ENCODE peak calls at places on chromosomes 4 and X, in seven cellular contexts. A is esophagus squamous epithelium, N is adrenal gland, E is body of pancreas, G is uterus, Y is heart left ventricle, W is testis. Q is an unnamed sample.

GRCh38 chr4:166499820-166500219 is 626.8 kb downstream of the TLL1 start:
- DNase-seq in W (no peak), N (no peak), E (no peak), Y (no peak), G (no peak), A (no peak), Q (no peak)

GRCh38 chrX:44088755-44089154 is 115.6 kb upstream of the NDP start:
- DNase-seq in W (no peak), A (no peak), Y (no peak), G (no peak), E (no peak), N (no peak), Q (no peak)

GRCh38 chr4:20615492-20616136 is 84.6 kb upstream of the PACRGL start:
- DNase-seq in N (no peak), E (no peak), A (no peak), W (no peak), Y (no peak), G (no peak), Q (peak)

GRCh38 chrX:154307207-154307606 is 11.6 kb downstream of the TKTL1 start:
- DNase-seq in N (no peak), G (no peak), A (no peak), W (no peak), E (no peak), Y (no peak), Q (no peak)

GRCh38 chrX:56782362-56782761 is 53.3 kb downstream of the NBDY start:
- DNase-seq in G (no peak), N (no peak), E (no peak), W (no peak), A (no peak), Y (no peak), Q (no peak)

GRCh38 chrX:107701493-107702121 is 73.3 kb downstream of the PRPS1 start:
- DNase-seq in W (no peak), G (no peak), E (no peak), N (no peak), Y (no peak), A (no peak), Q (no peak)

GRCh38 chrX:103170216-103170615 is 44.7 kb upstream of the BEX4 start:
- DNase-seq in W (no peak), Y (no peak), G (no peak), A (no peak), E (no peak), N (no peak), Q (peak)

GRCh38 chrX:50798782-50799181 is 15.2 kb downstream of the SHROOM4 start:
- DNase-seq in Y (no peak), N (no peak), E (no peak), W (no peak), A (no peak), G (no peak), Q (no peak)

GRCh38 chrX:46256875-46257274 is 288.3 kb downstream of the ZNF674 start:
- DNase-seq in W (no peak), Y (no peak), A (no peak), G (no peak), E (no peak), N (no peak), Q (no peak)

GRCh38 chrX:130975947-130976346 is 72.9 kb upstream of the ENOX2 start:
- DNase-seq in G (no peak), A (no peak), E (peak), Y (no peak), W (peak), N (peak), Q (no peak)

GRCh38 chr4:18049446-18049845 is 27.9 kb upstream of the LCORL start:
- DNase-seq in E (no peak), N (no peak), A (no peak), W (no peak), G (no peak), Y (no peak), Q (no peak)

GRCh38 chrX:99750721-99751120 is 659.4 kb downstream of the PCDH19 start:
- DNase-seq in N (no peak), G (no peak), W (no peak), E (no peak), Y (no peak), A (no peak), Q (no peak)

GRCh38 chr4:182289809-182290208 is 46.6 kb downstream of the TENM3 start:
- DNase-seq in G (no peak), N (no peak), Y (no peak), W (no peak), A (no peak), E (no peak), Q (no peak)

GRCh38 chr4:168589154-168589553 is 92.3 kb downstream of the PALLD start:
- DNase-seq in W (no peak), A (no peak), E (no peak), Y (no peak), G (no peak), N (no peak), Q (no peak)

GRCh38 chrX:103864886-103865534 is 33.0 kb upstream of the RAB9B start:
- DNase-seq in E (no peak), W (peak), G (no peak), Y (no peak), N (no peak), A (no peak), Q (no peak)

GRCh38 chr4:6374575-6374974 is 97.8 kb downstream of the PPP2R2C start:
- DNase-seq in A (no peak), G (no peak), E (no peak), W (no peak), Y (no peak), N (no peak), Q (no peak)

GRCh38 chrX:46681849-46682248 is 77.1 kb downstream of the SLC9A7 start:
- DNase-seq in A (no peak), W (no peak), N (no peak), Y (no peak), E (no peak), G (no peak), Q (no peak)

GRCh38 chr4:144906181-144906895 is 191.7 kb downstream of the ANAPC10 start:
- DNase-seq in Y (no peak), G (no peak), W (peak), E (no peak), N (no peak), A (no peak), Q (no peak)

GRCh38 chr4:86895692-86896488 is 3.7 kb upstream of the C4orf36 start:
- DNase-seq in Y (no peak), A (no peak), W (peak), G (no peak), E (no peak), N (no peak), Q (no peak)

GRCh38 chr4:52402582-52402981 is 256.5 kb downstream of the USP46 start:
- DNase-seq in E (no peak), A (no peak), W (no peak), G (no peak), Y (no peak), N (no peak), Q (no peak)

GRCh38 chr4:145061325-145061920 is 36.6 kb downstream of the ANAPC10 start:
- DNase-seq in N (no peak), A (no peak), G (no peak), E (no peak), Y (no peak), W (no peak), Q (no peak)

GRCh38 chrX:41621236-41621651 is 67.5 kb upstream of the GPR34 start:
- DNase-seq in N (peak), A (no peak), G (no peak), Y (no peak), E (no peak), W (no peak), Q (no peak)

GRCh38 chrX:39484669-39485068 is 613.1 kb downstream of the BCOR start:
- DNase-seq in N (no peak), W (no peak), E (no peak), G (no peak), A (no peak), Y (no peak), Q (no peak)

GRCh38 chr4:10036926-10037325 is 15.6 kb upstream of the SLC2A9 start:
- DNase-seq in N (no peak), Y (no peak), G (no peak), W (no peak), E (no peak), A (no peak), Q (no peak)

GRCh38 chr4:16140520-16141249 is 56.9 kb upstream of the PROM1 start:
- DNase-seq in G (no peak), Y (no peak), A (no peak), E (peak), N (no peak), W (no peak), Q (peak)

GRCh38 chr4:8114456-8115202 is 44.0 kb downstream of the ABLIM2 start:
- DNase-seq in Y (no peak), A (no peak), N (no peak), E (no peak), W (no peak), G (no peak), Q (no peak)

GRCh38 chr4:111806331-111806730 is 338.9 kb upstream of the FAM241A start:
- DNase-seq in W (no peak), G (no peak), E (no peak), Y (no peak), N (no peak), A (no peak), Q (no peak)

GRCh38 chr4:121061861-121062260 is 10.5 kb downstream of the NDNF start:
- DNase-seq in N (no peak), G (no peak), E (no peak), A (no peak), W (no peak), Y (no peak), Q (no peak)

GRCh38 chrX:18654873-18655836 is 16.8 kb downstream of the RS1 start:
- DNase-seq in W (no peak), G (no peak), A (no peak), N (no peak), Y (no peak), E (no peak), Q (no peak)

GRCh38 chrX:130174051-130174704 is 2.4 kb downstream of the RAB33A start:
- DNase-seq in A (no peak), E (no peak), W (peak), G (peak), Y (peak), N (peak), Q (peak)

GRCh38 chrX:20756585-20756984 is 489.9 kb upstream of the RPS6KA3 start:
- DNase-seq in Y (no peak), E (no peak), W (no peak), A (no peak), G (no peak), N (no peak), Q (no peak)

GRCh38 chr4:1055721-1056590 is 44.5 kb downstream of the FGFRL1 start:
- DNase-seq in N (peak), E (no peak), G (no peak), W (peak), Y (no peak), A (no peak), Q (no peak)
- TF ChIP-seq POLR2A in N (no peak), E (peak), G (no peak), W (no peak), Y (no peak), A (no peak), Q (no peak)

GRCh38 chr4:104494822-104495559 is at the start of gene CXXC4:
- DNase-seq in W (peak), G (peak), N (peak), Y (peak), E (peak), A (no peak), Q (peak)
- TF ChIP-seq POLR2A in W (no peak), G (no peak), N (no peak), Y (peak), E (peak), A (no peak), Q (no peak)

GRCh38 chr4:41214158-41215146 is at the start of gene APBB2:
- DNase-seq in G (peak), A (peak), W (peak), E (peak), N (peak), Y (peak), Q (peak)
- TF ChIP-seq POLR2A in G (peak), A (peak), W (peak), E (peak), N (peak), Y (peak), Q (peak)

GRCh38 chrX:71111851-71112468 is 583 bp upstream of the IL2RG start:
- DNase-seq in E (no peak), A (no peak), G (no peak), W (no peak), Y (no peak), N (no peak), Q (no peak)

GRCh38 chrX:71106427-71106826 is at the start of gene CXorf65:
- DNase-seq in E (no peak), A (no peak), G (no peak), Y (no peak), N (no peak), W (no peak), Q (no peak)

GRCh38 chrX:71107245-71107644 is 705 bp upstream of the CXorf65 start:
- DNase-seq in G (no peak), A (no peak), E (no peak), N (no peak), W (no peak), Y (no peak), Q (no peak)

GRCh38 chrX:71107762-71108360 is 1.3 kb upstream of the CXorf65 start:
- DNase-seq in Y (no peak), W (no peak), N (no peak), G (no peak), A (no peak), E (no peak), Q (no peak)

DNA sequence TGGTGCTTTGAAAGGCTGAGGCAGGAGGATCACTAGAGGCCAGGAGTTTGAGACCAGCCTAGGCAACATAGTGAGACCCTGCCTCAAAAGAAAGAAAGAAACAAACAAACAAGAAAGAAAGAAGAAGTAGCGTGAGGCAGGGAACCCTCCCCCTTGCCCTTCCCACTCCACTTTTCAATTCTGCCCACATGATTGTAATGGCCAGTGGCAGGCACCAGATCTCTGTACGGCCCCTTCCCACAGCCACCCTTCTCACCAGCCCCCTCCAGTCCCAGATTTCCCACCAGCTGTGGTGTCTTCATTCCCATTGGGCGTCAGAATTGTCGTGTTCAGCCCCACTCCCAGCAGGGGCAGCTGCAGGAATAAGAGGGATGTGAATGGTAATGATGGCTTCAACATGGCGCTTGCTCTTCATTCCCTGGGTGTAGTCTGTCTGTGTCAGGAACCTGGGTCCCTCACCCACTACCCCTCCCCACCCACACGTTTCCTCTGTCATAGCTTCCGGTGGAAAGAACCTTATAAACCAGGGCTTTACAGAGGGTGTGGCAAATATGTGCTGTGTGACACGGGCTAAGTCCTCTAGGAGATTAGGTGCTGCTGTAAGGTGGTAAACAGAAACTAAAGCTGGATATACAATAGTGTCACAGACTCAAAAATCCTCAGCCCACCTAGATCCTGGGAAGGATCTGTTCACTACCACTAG is at the start of gene IL2RG:
- DNase-seq in E (no peak), A (peak), G (no peak), N (no peak), W (no peak), Y (no peak), Q (no peak)
- TF ChIP-seq POLR2A in E (no peak), A (no peak), G (no peak), N (no peak), W (no peak), Y (no peak), Q (no peak)

Q was measured in H54.